ENCODE peak calls at places on chromosomes 12 and 14, in five cellular contexts. V is cardiac fibroblast, F is nephron progenitor cell, A is CD14-positive monocyte, R is lower lobe of right lung. M is an unnamed sample.

GRCh38 chr12:40819427-40820108 is 127.3 kb downstream of the CNTN1 start:
- DNase-seq in F (peak), A (no peak), V (no peak), R (peak), M (no peak)

GRCh38 chr12:1915082-1915968 is 3.1 kb downstream of the CACNA2D4 start:
- DNase-seq in R (peak), V (no peak), A (no peak), F (no peak), M (no peak)

GRCh38 chr12:82730832-82731497 is 44.3 kb downstream of the TMTC2 start:
- DNase-seq in A (no peak), F (no peak), R (no peak), V (peak), M (peak)

GRCh38 chr12:6960291-6961277 is 9.4 kb downstream of the PTPN6 start:
- DNase-seq in A (no peak), R (no peak), V (peak), F (no peak), M (peak)

GRCh38 chr12:110640275-110641025 is 26.5 kb downstream of the TCTN1 start:
- DNase-seq in R (no peak), A (no peak), F (no peak), V (no peak), M (no peak)

GRCh38 chr12:108495054-108495453 is 20.0 kb upstream of the FICD start:
- DNase-seq in A (no peak), F (peak), V (peak), R (no peak), M (peak)

GRCh38 chr14:57761800-57762199 is 104.1 kb downstream of the SLC35F4 start:
- DNase-seq in A (no peak), V (no peak), F (no peak), R (no peak), M (no peak)

GRCh38 chr12:22569253-22569652 is 24.9 kb upstream of the C2CD5 start:
- DNase-seq in A (no peak), V (no peak), F (no peak), R (no peak), M (no peak)

GRCh38 chr12:25817166-25817565 is 141.3 kb upstream of the RASSF8 start:
- DNase-seq in V (peak), R (no peak), F (no peak), A (no peak), M (no peak)

GRCh38 chr12:44847888-44848770 is 28.0 kb downstream of the NELL2 start:
- DNase-seq in R (no peak), F (no peak), A (no peak), V (no peak), M (no peak)

GRCh38 chr12:57268264-57268663 is 17.3 kb upstream of the STAC3 start:
- DNase-seq in V (no peak), A (no peak), F (no peak), R (no peak), M (peak)

GRCh38 chr12:47411961-47412360 is 293.9 kb downstream of the RPAP3 start:
- DNase-seq in F (no peak), A (no peak), R (no peak), V (no peak), M (no peak)

GRCh38 chr14:77457115-77457521 is 283 bp downstream of the VIPAS39 start:
- DNase-seq in A (no peak), F (no peak), V (no peak), R (no peak), M (peak)

GRCh38 chr12:88509851-88510250 is 70.4 kb downstream of the KITLG start:
- DNase-seq in V (no peak), A (no peak), R (no peak), F (no peak), M (peak)

GRCh38 chr12:8677362-8677761 is 14.7 kb upstream of the MFAP5 start:
- DNase-seq in F (no peak), R (no peak), A (no peak), V (no peak), M (no peak)

GRCh38 chr12:8678661-8679111 is 16.1 kb upstream of the MFAP5 start:
- DNase-seq in A (no peak), R (no peak), F (no peak), V (no peak), M (no peak)

GRCh38 chr12:8681129-8681902 is 16.5 kb upstream of the RIMKLB start:
- DNase-seq in A (no peak), F (no peak), V (peak), R (no peak), M (peak)

GRCh38 chr12:8676651-8677050 is 14.0 kb upstream of the MFAP5 start:
- DNase-seq in F (no peak), R (no peak), A (no peak), V (no peak), M (no peak)

GRCh38 chr12:8680533-8680932 is 17.3 kb upstream of the RIMKLB start:
- DNase-seq in R (no peak), F (no peak), V (no peak), A (no peak), M (no peak)
- TF ChIP-seq CTCF in R (no peak), F (no peak), V (no peak), A (no peak), M (no peak)

GRCh38 chr14:78698991-78699390 is 528.8 kb downstream of the NRXN3 start:
- DNase-seq in R (no peak), A (no peak), V (no peak), F (no peak), M (no peak)

GRCh38 chr14:78697341-78697740 is 527.2 kb downstream of the NRXN3 start:
- DNase-seq in A (no peak), F (no peak), V (peak), R (no peak), M (peak)

GRCh38 chr14:78701246-78701645 is 531.1 kb downstream of the NRXN3 start:
- DNase-seq in R (no peak), A (no peak), F (no peak), V (peak), M (peak)

GRCh38 chr14:78704965-78705364 is 534.8 kb downstream of the NRXN3 start:
- DNase-seq in A (no peak), V (no peak), R (no peak), F (no peak), M (no peak)

DNA sequence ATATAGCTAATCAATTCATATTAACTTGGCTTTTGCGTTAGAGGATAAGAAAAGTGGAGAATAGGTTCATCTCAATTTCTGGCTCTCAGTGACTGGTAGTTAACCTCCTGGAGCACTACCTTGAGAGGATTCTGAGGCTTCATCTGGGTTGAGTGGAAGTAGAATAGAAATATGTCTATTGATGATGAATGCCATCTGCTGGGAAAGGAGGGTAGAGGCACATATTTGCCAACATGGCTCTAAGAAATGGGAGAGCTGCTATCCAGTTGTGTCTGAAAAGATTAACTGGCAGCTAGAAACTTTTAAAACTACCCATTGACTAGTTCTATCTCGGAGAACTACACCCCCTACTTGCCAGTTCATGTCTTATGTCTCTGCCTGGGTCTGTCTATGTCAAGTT is 530.1 kb downstream of the NRXN3 start:
- DNase-seq in F (no peak), R (no peak), V (no peak), A (no peak), M (no peak)
- TF ChIP-seq CTCF in F (no peak), R (no peak), V (no peak), A (no peak), M (peak)

GRCh38 chr14:99744199-99744872 is 48.9 kb upstream of the EML1 start:
- DNase-seq in V (no peak), R (no peak), A (no peak), F (no peak), M (peak)
- TF ChIP-seq CTCF in V (no peak), R (no peak), A (no peak), F (no peak), M (no peak)

GRCh38 chr14:69713976-69714716 is 52.8 kb upstream of the SRSF5 start:
- DNase-seq in R (no peak), V (no peak), F (no peak), A (no peak), M (no peak)

GRCh38 chr14:69719501-69719951 is 47.4 kb upstream of the SRSF5 start:
- DNase-seq in V (peak), F (peak), A (no peak), R (peak), M (peak)

GRCh38 chr14:69713127-69713800 is 53.7 kb upstream of the SRSF5 start:
- DNase-seq in V (no peak), A (no peak), R (no peak), F (no peak), M (no peak)

GRCh38 chr14:69715725-69716482 is 51.0 kb upstream of the SRSF5 start:
- DNase-seq in A (no peak), F (no peak), V (peak), R (peak), M (peak)

DNA sequence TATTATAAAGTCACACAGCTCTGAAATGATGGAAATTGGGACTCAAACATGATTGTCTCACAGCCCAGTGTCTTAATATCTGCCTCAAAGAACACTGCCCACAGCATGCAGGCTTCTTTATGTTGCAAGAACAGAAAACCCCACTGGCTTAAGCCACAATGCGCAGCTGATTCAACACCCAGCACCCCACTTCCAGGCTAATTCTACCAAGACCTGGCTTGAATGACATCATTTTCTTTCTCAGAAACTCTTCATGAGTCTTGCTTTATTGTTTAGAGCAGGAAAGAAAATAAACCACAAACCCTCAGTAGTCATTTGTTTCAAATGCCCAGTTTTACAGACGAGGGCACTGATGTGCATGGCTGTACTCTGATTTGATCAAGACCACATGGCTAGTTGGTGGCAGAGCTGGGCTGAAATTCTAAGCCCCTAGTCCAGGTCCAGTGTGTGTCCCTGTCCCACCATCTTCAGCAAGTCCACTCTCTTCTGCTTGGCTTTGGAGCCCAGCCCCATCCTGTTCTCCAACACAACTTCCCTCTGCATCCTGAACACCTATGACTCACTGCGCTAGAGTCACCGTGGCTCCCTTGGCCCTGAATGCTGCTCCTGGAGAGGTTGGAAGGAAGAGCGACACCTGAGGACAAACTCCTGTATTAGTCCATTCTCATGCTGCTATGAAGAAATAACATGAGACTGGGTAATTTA is 50.3 kb upstream of the SRSF5 start:
- DNase-seq in A (peak), F (no peak), V (peak), R (no peak), M (peak)
- TF ChIP-seq CTCF in A (no peak), F (no peak), V (peak), R (no peak), M (no peak)

GRCh38 chr12:66883545-66883944 is 204.7 kb upstream of the GRIP1 start:
- DNase-seq in V (no peak), A (no peak), R (no peak), F (no peak), M (no peak)
- TF ChIP-seq CTCF in V (no peak), A (no peak), R (no peak), F (no peak), M (no peak)

DNA sequence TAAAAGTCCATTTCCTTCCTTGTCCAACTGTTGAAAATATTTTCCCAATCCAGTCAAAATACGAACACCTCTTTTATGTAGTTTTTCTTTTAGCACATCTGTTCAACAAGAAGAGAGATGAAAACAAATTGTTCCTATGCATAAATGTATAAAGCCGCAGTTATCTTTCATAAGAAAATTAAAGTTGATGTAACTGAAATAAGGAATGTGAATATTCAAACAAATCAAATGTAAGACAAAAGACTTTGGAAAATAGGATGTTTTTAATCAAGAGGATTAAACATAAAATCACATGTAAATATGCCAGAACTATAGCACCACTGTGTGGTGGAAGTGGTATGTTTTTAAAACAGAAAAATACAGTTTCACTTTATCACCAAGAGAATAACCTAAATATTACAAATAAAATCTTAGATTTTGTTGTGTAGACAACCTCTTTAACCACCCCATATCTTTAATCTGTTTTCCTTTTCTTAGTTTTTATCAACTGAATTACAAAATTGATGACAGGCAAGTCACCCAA is 40.4 kb downstream of the CAPS2 start:
- DNase-seq in R (no peak), A (no peak), V (peak), F (no peak), M (peak)
- TF ChIP-seq CTCF in R (no peak), A (no peak), V (peak), F (no peak), M (peak)

M was measured in fibroblast of mammary gland.